ENCODE peak calls at places on chromosomes 1 and 21, in five cellular contexts. One of them, this sample, is unnamed.
A peak's percentile ranks its signal among the peaks of the same experiment; 100 is the strongest.

GRCh38 chr1:242212401-242212800 is 213.5 kb upstream of the MAP1LC3C start:
- DNase-seq in astrocyte of the spinal cord: no peak
- DNase-seq in kidney tubule cell: no peak
- DNase-seq in LoVo: no peak
- DNase-seq in frontal cortex: no peak
- DNase-seq in this sample: no peak

GRCh38 chr1:204924013-204924759 is 53.5 kb downstream of the NFASC start:
- DNase-seq in frontal cortex: no peak
- DNase-seq in astrocyte of the spinal cord: no peak
- DNase-seq in kidney tubule cell: peak; percentile 73
- DNase-seq in LoVo: no peak
- DNase-seq in this sample: no peak

GRCh38 chr1:37147397-37147831 is 113.1 kb upstream of the GRIK3 start:
- DNase-seq in LoVo: no peak
- DNase-seq in kidney tubule cell: no peak
- DNase-seq in astrocyte of the spinal cord: no peak
- DNase-seq in frontal cortex: no peak
- DNase-seq in this sample: no peak

GRCh38 chr1:182035097-182035770 is 26.3 kb downstream of the ZNF648 start:
- DNase-seq in kidney tubule cell: no peak
- DNase-seq in frontal cortex: no peak
- DNase-seq in astrocyte of the spinal cord: no peak
- DNase-seq in LoVo: no peak
- DNase-seq in this sample: no peak

GRCh38 chr1:109909531-109909930 is 1.1 kb upstream of the CSF1 start:
- DNase-seq in frontal cortex: no peak
- DNase-seq in LoVo: no peak
- DNase-seq in astrocyte of the spinal cord: no peak
- DNase-seq in kidney tubule cell: peak; percentile 59
- DNase-seq in this sample: no peak

GRCh38 chr1:163258181-163258580 is 55.5 kb upstream of the RGS5 start:
- DNase-seq in frontal cortex: no peak
- DNase-seq in kidney tubule cell: no peak
- DNase-seq in LoVo: no peak
- DNase-seq in astrocyte of the spinal cord: peak; percentile 8
- DNase-seq in this sample: no peak

GRCh38 chr1:205179842-205180241 is 31.7 kb downstream of the DSTYK start:
- DNase-seq in kidney tubule cell: no peak
- DNase-seq in LoVo: no peak
- DNase-seq in astrocyte of the spinal cord: no peak
- DNase-seq in frontal cortex: no peak
- DNase-seq in this sample: no peak

GRCh38 chr1:198462365-198463025 is 78.0 kb downstream of the ATP6V1G3 start:
- DNase-seq in astrocyte of the spinal cord: peak; percentile 55
- DNase-seq in kidney tubule cell: peak; percentile 58
- DNase-seq in LoVo: no peak
- DNase-seq in frontal cortex: no peak
- DNase-seq in this sample: no peak

GRCh38 chr1:15154480-15155036 is 1.0 kb downstream of the TMEM51 start:
- DNase-seq in frontal cortex: no peak
- DNase-seq in kidney tubule cell: peak; percentile 71
- DNase-seq in LoVo: no peak
- DNase-seq in astrocyte of the spinal cord: no peak
- DNase-seq in this sample: no peak

GRCh38 chr1:183932412-183932811 is 105.1 kb downstream of the COLGALT2 start:
- DNase-seq in kidney tubule cell: peak; percentile 17
- DNase-seq in LoVo: no peak
- DNase-seq in frontal cortex: peak; percentile 47
- DNase-seq in astrocyte of the spinal cord: peak; percentile 87
- DNase-seq in this sample: no peak

GRCh38 chr21:45270306-45270821 is 17.3 kb downstream of the POFUT2 start:
- DNase-seq in frontal cortex: no peak
- DNase-seq in LoVo: no peak
- DNase-seq in astrocyte of the spinal cord: no peak
- DNase-seq in kidney tubule cell: no peak
- DNase-seq in this sample: no peak

GRCh38 chr1:202599669-202600431 is 110.4 kb downstream of the SYT2 start:
- DNase-seq in frontal cortex: peak; percentile 74
- DNase-seq in astrocyte of the spinal cord: peak; percentile 79
- DNase-seq in kidney tubule cell: peak; percentile 82
- DNase-seq in LoVo: peak; percentile 45
- DNase-seq in this sample: no peak

GRCh38 chr1:220430586-220430985 is 97.3 kb upstream of the MARK1 start:
- DNase-seq in astrocyte of the spinal cord: no peak
- DNase-seq in kidney tubule cell: no peak
- DNase-seq in LoVo: no peak
- DNase-seq in frontal cortex: no peak
- DNase-seq in this sample: no peak

GRCh38 chr1:110203021-110203661 is 7.0 kb upstream of the KCNC4 start:
- DNase-seq in kidney tubule cell: peak; percentile 77
- DNase-seq in LoVo: peak; percentile 76
- DNase-seq in frontal cortex: peak; percentile 68
- DNase-seq in astrocyte of the spinal cord: peak; percentile 62
- DNase-seq in this sample: peak; percentile 59

GRCh38 chr1:214935258-214935657 is 147.3 kb upstream of the KCNK2 start:
- DNase-seq in kidney tubule cell: no peak
- DNase-seq in astrocyte of the spinal cord: peak; percentile 15
- DNase-seq in frontal cortex: no peak
- DNase-seq in LoVo: no peak
- DNase-seq in this sample: no peak

GRCh38 chr1:151145158-151146071 is 1.0 kb downstream of the SEMA6C start:
- DNase-seq in frontal cortex: no peak
- DNase-seq in kidney tubule cell: no peak
- DNase-seq in astrocyte of the spinal cord: no peak
- DNase-seq in LoVo: no peak
- DNase-seq in this sample: no peak

GRCh38 chr1:167532964-167533824 is 14.9 kb upstream of the CD247 start:
- DNase-seq in LoVo: no peak
- DNase-seq in kidney tubule cell: no peak
- DNase-seq in astrocyte of the spinal cord: no peak
- DNase-seq in frontal cortex: no peak
- DNase-seq in this sample: no peak

GRCh38 chr1:159144571-159144970 is 26.8 kb upstream of the CADM3 start:
- DNase-seq in astrocyte of the spinal cord: no peak
- DNase-seq in kidney tubule cell: no peak
- DNase-seq in frontal cortex: no peak
- DNase-seq in LoVo: no peak
- DNase-seq in this sample: no peak

GRCh38 chr1:11188381-11188780 is 774 bp upstream of the ANGPTL7 start:
- DNase-seq in LoVo: no peak
- DNase-seq in astrocyte of the spinal cord: no peak
- DNase-seq in frontal cortex: no peak
- DNase-seq in kidney tubule cell: no peak
- DNase-seq in this sample: no peak

GRCh38 chr1:156616463-156616862 is 2.8 kb upstream of the HAPLN2 start:
- DNase-seq in kidney tubule cell: peak; percentile 28
- DNase-seq in astrocyte of the spinal cord: peak; percentile 24
- DNase-seq in LoVo: no peak
- DNase-seq in frontal cortex: peak; percentile 61
- DNase-seq in this sample: no peak

GRCh38 chr1:211476200-211476849 is 15.6 kb downstream of the RD3 start:
- DNase-seq in astrocyte of the spinal cord: peak; percentile 66
- DNase-seq in LoVo: peak; percentile 69
- DNase-seq in kidney tubule cell: peak; percentile 65
- DNase-seq in frontal cortex: no peak
- DNase-seq in this sample: peak; percentile 57